ENCODE peak calls at places on chromosome 14, in ten cellular contexts. B is MM.1S; W is GM23248; M is M059J; F is SW480; R is Panc1; U is choroid plexus epithelial cell; P is AG09319; Y is naive thymus-derived CD4-positive, alpha-beta T cell; X is fibroblast of mammary gland. Q is an unnamed sample.

GRCh38 chr14:75295061-75295461 is 16.4 kb downstream of the FOS start:
- DNase-seq in Y (no peak), P (peak), R (no peak), B (no peak), W (peak), X (peak), M (peak), U (peak), F (peak), Q (peak)

GRCh38 chr14:56996721-56997399 is 186.6 kb upstream of the OTX2 start:
- DNase-seq in W (no peak), U (no peak), R (no peak), F (no peak), M (no peak), B (no peak), X (no peak), Y (no peak), P (no peak), Q (no peak)

GRCh38 chr14:71855399-71856036 is 76.7 kb upstream of the RGS6 start:
- DNase-seq in R (peak), F (peak), Y (peak), B (peak), M (peak), P (peak), W (peak), U (peak), X (peak), Q (peak)

GRCh38 chr14:20631821-20632389 is 9.6 kb downstream of the OR6S1 start:
- DNase-seq in M (peak), B (no peak), U (peak), Y (no peak), W (peak), R (no peak), F (peak), P (no peak), X (peak), Q (peak)

GRCh38 chr14:71789005-71789404 is 143.2 kb upstream of the RGS6 start:
- DNase-seq in U (no peak), P (no peak), W (no peak), B (peak), Y (no peak), R (no peak), M (no peak), F (no peak), X (no peak), Q (no peak)

GRCh38 chr14:104184911-104185499 is 46.6 kb downstream of the KIF26A start:
- DNase-seq in W (no peak), U (no peak), M (peak), R (no peak), B (no peak), Y (no peak), X (no peak), P (no peak), F (no peak), Q (peak)

GRCh38 chr14:103819503-103820307 is 27.7 kb downstream of the PPP1R13B start:
- DNase-seq in B (no peak), U (peak), X (peak), Y (no peak), M (no peak), F (peak), W (peak), P (peak), R (no peak), Q (peak)

GRCh38 chr14:100842799-100843198 is 16.9 kb downstream of the MEG3 start:
- DNase-seq in F (no peak), W (peak), U (peak), M (peak), B (no peak), P (peak), X (peak), Y (no peak), R (no peak), Q (no peak)

GRCh38 chr14:73786942-73787759 is 64.5 kb upstream of the PTGR2 start:
- DNase-seq in M (peak), R (no peak), X (peak), W (peak), F (peak), P (no peak), B (peak), U (peak), Y (peak), Q (peak)

GRCh38 chr14:74620497-74620921 is 8.5 kb upstream of the LTBP2 start:
- DNase-seq in U (peak), M (peak), X (peak), W (peak), Y (no peak), P (peak), B (no peak), R (no peak), F (peak), Q (no peak)

GRCh38 chr14:34035177-34035933 is 84.5 kb upstream of the EGLN3 start:
- DNase-seq in M (peak), B (no peak), P (no peak), U (no peak), Y (no peak), W (no peak), R (no peak), X (no peak), F (peak), Q (peak)

GRCh38 chr14:101905614-101906013 is 58.8 kb upstream of the DYNC1H1 start:
- DNase-seq in W (no peak), P (no peak), B (no peak), U (no peak), R (no peak), F (no peak), Y (no peak), M (no peak), X (no peak), Q (no peak)

GRCh38 chr14:93133476-93133875 is 17.8 kb upstream of the ITPK1 start:
- DNase-seq in F (no peak), U (peak), M (peak), X (peak), Y (no peak), R (no peak), P (peak), W (peak), B (no peak), Q (no peak)

GRCh38 chr14:98177551-98177950 is 1094.4 kb downstream of the BCL11B start:
- DNase-seq in W (no peak), Y (peak), B (no peak), X (no peak), M (no peak), P (no peak), R (no peak), U (no peak), F (no peak), Q (no peak)

Q was measured in heart right ventricle.